ENCODE peak calls at places on chromosomes 16 and 17, in seven cellular contexts. L is GM23248, K is heart left ventricle, V is stomach, Y is Peyer's patch, A is body of pancreas, U is lung. O is an unnamed sample. For H3K4me1 and H3K36me3, the result is how much of the 10 kb centered on the place peaks cover.

GRCh38 chr17:61403846-61404701 is 4.4 kb downstream of the TBX2 start:
- DNase-seq in U (no peak), V (no peak), Y (no peak), L (no peak), A (no peak), K (peak), O (no peak)

GRCh38 chr17:74924250-74924948 is at the start of gene OTOP2:
- DNase-seq in K (peak), U (peak), L (no peak), A (peak), V (no peak), Y (no peak), O (no peak)

GRCh38 chr16:57096793-57097192 is 4.4 kb downstream of the CPNE2 start:
- DNase-seq in V (no peak), L (no peak), U (no peak), K (no peak), A (no peak), Y (no peak), O (no peak)

GRCh38 chr16:72985148-72985882 is 62.6 kb downstream of the ZFHX3 start:
- DNase-seq in U (no peak), Y (no peak), K (peak), L (peak), A (peak), V (no peak), O (no peak)

GRCh38 chr16:53745753-53746258 is 41.9 kb downstream of the FTO start:
- DNase-seq in A (no peak), L (peak), K (no peak), V (no peak), Y (no peak), U (no peak), O (no peak)

GRCh38 chr16:85052536-85052935 is 24.9 kb downstream of the KIAA0513 start:
- DNase-seq in Y (no peak), A (no peak), V (no peak), U (no peak), L (no peak), K (no peak), O (no peak)

GRCh38 chr17:50626037-50626574 is 8.6 kb upstream of the ABCC3 start:
- DNase-seq in K (peak), A (peak), U (peak), Y (peak), V (peak), L (peak), O (no peak)

GRCh38 chr16:66604376-66605176 is at the start of gene CMTM3:
- DNase-seq in U (peak), L (peak), V (peak), K (peak), Y (peak), A (peak), O (no peak)

GRCh38 chr17:74466111-74466784 is at the start of gene CD300A:
- DNase-seq in K (peak), V (peak), Y (peak), U (peak), A (peak), L (no peak), O (no peak)

GRCh38 chr17:33940769-33941168 is 314.3 kb upstream of the CCL2 start:
- DNase-seq in K (peak), A (no peak), Y (no peak), U (no peak), L (no peak), V (no peak), O (no peak)

GRCh38 chr16:15046692-15047376 is 9.0 kb downstream of the NTAN1 start:
- DNase-seq in V (no peak), L (no peak), A (no peak), K (no peak), U (no peak), Y (no peak), O (no peak)

GRCh38 chr17:62705781-62706597 is 78.5 kb downstream of the MRC2 start:
- DNase-seq in U (no peak), V (no peak), A (no peak), K (no peak), Y (no peak), L (no peak), O (no peak)

GRCh38 chr16:68290455-68290854 is 20.3 kb downstream of the SLC7A6OS start:
- DNase-seq in V (no peak), L (no peak), U (no peak), K (no peak), A (no peak), Y (no peak), O (no peak)

GRCh38 chr17:35543856-35544255 is 6.4 kb upstream of the SLFN12L start:
- DNase-seq in Y (no peak), A (no peak), U (no peak), K (no peak), V (no peak), L (no peak), O (no peak)

GRCh38 chr17:35542990-35543389 is 5.5 kb upstream of the SLFN12L start:
- DNase-seq in L (no peak), A (no peak), K (no peak), U (no peak), Y (no peak), V (no peak), O (no peak)

GRCh38 chr17:35541434-35541833 is 4.0 kb upstream of the SLFN12L start:
- DNase-seq in K (no peak), L (no peak), V (no peak), A (no peak), U (no peak), Y (no peak), O (no peak)

GRCh38 chr17:35539659-35540026 is 2.2 kb upstream of the SLFN12L start:
- DNase-seq in V (no peak), U (no peak), Y (no peak), A (no peak), K (no peak), L (no peak), O (no peak)

DNA sequence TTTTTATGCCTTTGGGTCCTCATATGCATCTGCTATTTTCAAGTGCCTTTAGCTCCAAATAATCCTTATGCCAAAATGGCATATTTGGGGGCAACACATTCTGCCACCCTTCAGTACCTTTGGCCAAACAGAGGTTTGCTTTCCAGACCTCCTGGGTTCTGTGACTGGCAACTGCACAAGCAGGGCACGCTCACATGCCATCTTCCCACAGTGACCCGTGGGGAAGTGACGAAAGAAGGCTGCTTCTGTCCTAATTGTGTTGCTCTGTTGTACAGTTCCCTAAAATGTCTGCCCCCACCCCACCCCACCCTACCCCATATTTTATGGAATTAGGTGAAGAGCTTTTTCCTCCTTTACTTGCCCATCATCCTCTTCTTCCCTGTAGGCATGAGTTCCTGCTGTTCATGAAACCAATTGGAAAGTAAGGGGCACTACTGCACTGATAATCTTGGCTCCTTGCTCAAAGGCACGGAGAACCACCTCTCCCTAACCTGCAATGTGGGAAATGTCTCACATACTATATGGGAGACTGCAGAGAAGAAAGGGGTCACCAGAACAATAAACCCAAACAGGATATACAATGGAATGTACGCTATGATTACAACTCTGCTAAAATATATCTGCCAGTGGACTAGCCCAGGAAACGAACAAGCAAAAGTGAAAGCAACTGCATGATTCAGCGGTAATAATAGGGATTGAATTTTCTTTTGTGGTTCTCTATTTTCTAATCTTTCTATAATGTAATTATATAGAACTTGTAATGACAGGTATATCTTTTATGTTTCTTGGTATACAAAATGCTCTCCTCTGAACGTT is 3.3 kb upstream of the SLFN12L start:
- DNase-seq in A (peak), U (peak), Y (peak), K (peak), L (peak), V (peak), O (no peak)
- H3K4me1 ChIP-seq in A (under half), U (under half), Y (under half), K (under half), L (under half), V (under half), O (under half)

GRCh38 chr17:28879886-28880571 is 17.5 kb downstream of the FLOT2 start:
- DNase-seq in V (no peak), U (no peak), K (no peak), L (no peak), Y (no peak), A (no peak), O (no peak)
- H3K36me3 ChIP-seq in V (half or more), U (under half), K (half or more), L (under half), Y (under half), A (under half), O (under half)

GRCh38 chr17:36934759-36935630 is 2.3 kb upstream of the LHX1 start:
- DNase-seq in Y (no peak), K (no peak), U (no peak), A (no peak), V (no peak), L (no peak), O (no peak)
- H3K4me1 ChIP-seq in Y (under half), K (half or more), U (under half), A (half or more), V (half or more), L (under half), O (under half)

GRCh38 chr17:55521193-55521592 is 9.9 kb upstream of the SMIM36 start:
- DNase-seq in L (no peak), Y (no peak), V (no peak), U (no peak), K (no peak), A (no peak), O (no peak)
- H3K36me3 ChIP-seq in L (under half), Y (under half), V (under half), U (under half), K (under half), A (under half), O (under half)

DNA sequence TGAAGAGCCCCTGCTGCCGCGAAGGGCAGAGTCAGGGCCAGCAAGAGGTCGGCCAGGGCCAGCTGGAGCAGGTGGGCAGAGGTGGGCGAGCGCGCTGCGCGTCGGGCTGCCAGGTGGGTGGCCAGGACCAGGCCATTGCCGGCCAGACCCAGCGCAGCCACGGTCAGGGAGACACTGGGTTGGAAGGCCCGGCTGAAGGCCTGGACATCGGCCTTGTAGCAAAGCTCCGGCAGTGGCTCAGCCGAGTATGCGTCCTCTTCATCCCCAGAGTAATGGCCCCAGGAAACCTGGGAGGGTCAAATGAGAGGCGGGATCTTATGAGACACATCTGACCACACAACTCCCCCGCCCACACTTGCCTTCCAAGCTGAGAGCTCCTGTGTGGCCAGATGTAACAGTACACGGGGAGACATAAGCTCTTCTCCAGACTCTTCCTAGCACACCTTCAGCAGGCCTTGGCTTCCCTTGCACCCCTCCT is 1.3 kb downstream of the CCR10 start:
- DNase-seq in L (no peak), V (no peak), K (no peak), A (peak), U (no peak), Y (no peak), O (no peak)
- H3K4me1 ChIP-seq in L (under half), V (half or more), K (under half), A (half or more), U (under half), Y (half or more), O (under half)

GRCh38 chr17:72795941-72796340 is 296.5 kb downstream of the SLC39A11 start:
- DNase-seq in K (no peak), Y (no peak), A (no peak), L (no peak), U (no peak), V (no peak), O (no peak)
- H3K36me3 ChIP-seq in K (under half), Y (under half), A (under half), L (under half), U (under half), V (under half), O (under half)

GRCh38 chr17:17929655-17930380 is 42.4 kb downstream of the TOM1L2 start:
- DNase-seq in U (no peak), K (no peak), V (no peak), A (no peak), Y (no peak), L (peak), O (no peak)
- H3K4me1 ChIP-seq in U (under half), K (under half), V (half or more), A (under half), Y (under half), L (under half), O (half or more)

GRCh38 chr16:1453316-1453715 is 9.0 kb upstream of the CCDC154 start:
- DNase-seq in U (no peak), L (no peak), K (no peak), A (no peak), V (no peak), Y (no peak), O (no peak)
- H3K36me3 ChIP-seq in U (under half), L (under half), K (half or more), A (under half), V (half or more), Y (under half), O (under half)

O was measured in Panc1.